ENCODE peak calls at places on chromosome 17, in eight cellular contexts. One of them, this sample, is unnamed.

GRCh38 chr17:18246880-18247612 is 11.5 kb downstream of the FLII start:
- DNase-seq in spleen: peak
- DNase-seq in endothelial cell of umbilical vein: peak
- DNase-seq in transverse colon: peak
- DNase-seq in GM23338: peak
- DNase-seq in sigmoid colon: peak
- DNase-seq in prostate gland: peak
- DNase-seq in GM12878: no peak
- DNase-seq in this sample: no peak

GRCh38 chr17:58280480-58281217 is at the start of gene MPO:
- DNase-seq in spleen: no peak
- DNase-seq in endothelial cell of umbilical vein: no peak
- DNase-seq in transverse colon: no peak
- DNase-seq in GM23338: no peak
- DNase-seq in sigmoid colon: no peak
- DNase-seq in prostate gland: no peak
- DNase-seq in GM12878: no peak
- DNase-seq in this sample: peak

GRCh38 chr17:7477392-7478275 is 1.8 kb downstream of the ZBTB4 start:
- DNase-seq in spleen: peak
- DNase-seq in endothelial cell of umbilical vein: peak
- DNase-seq in transverse colon: peak
- DNase-seq in GM23338: peak
- DNase-seq in sigmoid colon: peak
- DNase-seq in prostate gland: no peak
- DNase-seq in GM12878: no peak
- DNase-seq in this sample: no peak

GRCh38 chr17:44959821-44960523 is 8.1 kb downstream of the C1QL1 start:
- DNase-seq in spleen: no peak
- DNase-seq in endothelial cell of umbilical vein: no peak
- DNase-seq in transverse colon: no peak
- DNase-seq in GM23338: peak
- DNase-seq in sigmoid colon: peak
- DNase-seq in prostate gland: no peak
- DNase-seq in GM12878: no peak
- DNase-seq in this sample: no peak

GRCh38 chr17:69870091-69870530 is 204.9 kb upstream of the KCNJ16 start:
- DNase-seq in spleen: no peak
- DNase-seq in endothelial cell of umbilical vein: peak
- DNase-seq in transverse colon: no peak
- DNase-seq in GM23338: no peak
- DNase-seq in sigmoid colon: no peak
- DNase-seq in prostate gland: no peak
- DNase-seq in GM12878: no peak
- DNase-seq in this sample: no peak

GRCh38 chr17:63019138-63019873 is 53.3 kb downstream of the TANC2 start:
- DNase-seq in spleen: no peak
- DNase-seq in endothelial cell of umbilical vein: no peak
- DNase-seq in transverse colon: no peak
- DNase-seq in GM23338: no peak
- DNase-seq in sigmoid colon: no peak
- DNase-seq in prostate gland: no peak
- DNase-seq in GM12878: no peak
- DNase-seq in this sample: no peak

GRCh38 chr17:45828171-45829133 is 16.2 kb upstream of the SPPL2C start:
- DNase-seq in spleen: no peak
- DNase-seq in endothelial cell of umbilical vein: no peak
- DNase-seq in transverse colon: no peak
- DNase-seq in GM23338: no peak
- DNase-seq in sigmoid colon: no peak
- DNase-seq in prostate gland: no peak
- DNase-seq in GM12878: no peak
- DNase-seq in this sample: no peak

GRCh38 chr17:81854974-81855774 is 5.2 kb downstream of the P4HB start:
- DNase-seq in spleen: no peak
- DNase-seq in endothelial cell of umbilical vein: no peak
- DNase-seq in transverse colon: no peak
- DNase-seq in GM23338: peak
- DNase-seq in sigmoid colon: no peak
- DNase-seq in prostate gland: no peak
- DNase-seq in GM12878: no peak
- DNase-seq in this sample: peak

GRCh38 chr17:64369007-64369893 is 21.4 kb downstream of the PECAM1 start:
- DNase-seq in spleen: no peak
- DNase-seq in endothelial cell of umbilical vein: no peak
- DNase-seq in transverse colon: no peak
- DNase-seq in GM23338: no peak
- DNase-seq in sigmoid colon: peak
- DNase-seq in prostate gland: no peak
- DNase-seq in GM12878: no peak
- DNase-seq in this sample: no peak

GRCh38 chr17:279356-279755 is 73.3 kb downstream of the RPH3AL start:
- DNase-seq in spleen: no peak
- DNase-seq in endothelial cell of umbilical vein: no peak
- DNase-seq in transverse colon: no peak
- DNase-seq in GM23338: no peak
- DNase-seq in sigmoid colon: no peak
- DNase-seq in prostate gland: no peak
- DNase-seq in GM12878: no peak
- DNase-seq in this sample: no peak

GRCh38 chr17:42361781-42362186 is 26.5 kb downstream of the STAT3 start:
- DNase-seq in spleen: no peak
- DNase-seq in endothelial cell of umbilical vein: no peak
- DNase-seq in transverse colon: peak
- DNase-seq in GM23338: no peak
- DNase-seq in sigmoid colon: no peak
- DNase-seq in prostate gland: no peak
- DNase-seq in GM12878: no peak
- DNase-seq in this sample: no peak

GRCh38 chr17:3965123-3965800 is 1.0 kb upstream of the ATP2A3 start:
- DNase-seq in spleen: peak
- DNase-seq in endothelial cell of umbilical vein: no peak
- DNase-seq in transverse colon: peak
- DNase-seq in GM23338: peak
- DNase-seq in sigmoid colon: no peak
- DNase-seq in prostate gland: peak
- DNase-seq in GM12878: peak
- DNase-seq in this sample: no peak

GRCh38 chr17:42760652-42761581 is at the start of gene RAMP2:
- DNase-seq in spleen: peak
- DNase-seq in endothelial cell of umbilical vein: peak
- DNase-seq in transverse colon: no peak
- DNase-seq in GM23338: peak
- DNase-seq in sigmoid colon: peak
- DNase-seq in prostate gland: no peak
- DNase-seq in GM12878: no peak
- DNase-seq in this sample: no peak

GRCh38 chr17:51636291-51636690 is 375.9 kb downstream of the UTP18 start:
- DNase-seq in spleen: no peak
- DNase-seq in endothelial cell of umbilical vein: no peak
- DNase-seq in transverse colon: no peak
- DNase-seq in GM23338: peak
- DNase-seq in sigmoid colon: no peak
- DNase-seq in prostate gland: no peak
- DNase-seq in GM12878: no peak
- DNase-seq in this sample: no peak

GRCh38 chr17:81672504-81672903 is 6.0 kb downstream of the CCDC137 start:
- DNase-seq in spleen: peak
- DNase-seq in endothelial cell of umbilical vein: no peak
- DNase-seq in transverse colon: no peak
- DNase-seq in GM23338: no peak
- DNase-seq in sigmoid colon: no peak
- DNase-seq in prostate gland: no peak
- DNase-seq in GM12878: no peak
- DNase-seq in this sample: no peak

GRCh38 chr17:385195-385835 is 32.7 kb upstream of the RPH3AL start:
- DNase-seq in spleen: peak
- DNase-seq in endothelial cell of umbilical vein: no peak
- DNase-seq in transverse colon: peak
- DNase-seq in GM23338: peak
- DNase-seq in sigmoid colon: peak
- DNase-seq in prostate gland: no peak
- DNase-seq in GM12878: no peak
- DNase-seq in this sample: no peak

GRCh38 chr17:65055708-65056638 is 567 bp downstream of the GNA13 start:
- DNase-seq in spleen: peak
- DNase-seq in endothelial cell of umbilical vein: peak
- DNase-seq in transverse colon: peak
- DNase-seq in GM23338: peak
- DNase-seq in sigmoid colon: peak
- DNase-seq in prostate gland: peak
- DNase-seq in GM12878: no peak
- DNase-seq in this sample: peak

GRCh38 chr17:78774956-78775571 is 7.0 kb downstream of the CYTH1 start:
- DNase-seq in spleen: peak
- DNase-seq in endothelial cell of umbilical vein: no peak
- DNase-seq in transverse colon: peak
- DNase-seq in GM23338: no peak
- DNase-seq in sigmoid colon: peak
- DNase-seq in prostate gland: no peak
- DNase-seq in GM12878: no peak
- DNase-seq in this sample: peak
- TF ChIP-seq POLR2AphosphoS5 in spleen: peak
- TF ChIP-seq POLR2AphosphoS5 in endothelial cell of umbilical vein: no peak
- TF ChIP-seq POLR2AphosphoS5 in transverse colon: no peak
- TF ChIP-seq POLR2AphosphoS5 in GM23338: no peak
- TF ChIP-seq POLR2AphosphoS5 in sigmoid colon: no peak
- TF ChIP-seq POLR2AphosphoS5 in prostate gland: no peak
- TF ChIP-seq POLR2AphosphoS5 in GM12878: peak
- TF ChIP-seq POLR2AphosphoS5 in this sample: peak

DNA sequence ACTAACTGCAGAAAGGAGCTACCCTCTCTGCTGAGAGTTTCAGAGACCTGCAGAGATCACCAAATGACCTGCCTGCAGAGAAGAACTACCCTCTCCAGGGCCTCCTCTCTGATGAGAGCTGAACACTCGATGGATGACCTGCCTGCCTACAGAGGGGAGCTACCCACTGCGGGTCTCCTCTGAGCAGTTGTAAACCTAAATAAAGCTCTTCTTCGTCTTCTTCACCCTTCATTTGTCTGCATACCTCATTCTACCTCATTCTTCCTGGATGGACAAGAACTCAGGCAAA is 24.2 kb downstream of the SSH2 start:
- DNase-seq in spleen: no peak
- DNase-seq in endothelial cell of umbilical vein: no peak
- DNase-seq in transverse colon: no peak
- DNase-seq in GM23338: no peak
- DNase-seq in sigmoid colon: no peak
- DNase-seq in prostate gland: no peak
- DNase-seq in GM12878: no peak
- DNase-seq in this sample: no peak
- H3K4me3 ChIP-seq in spleen: no peak
- H3K4me3 ChIP-seq in endothelial cell of umbilical vein: no peak
- H3K4me3 ChIP-seq in transverse colon: no peak
- H3K4me3 ChIP-seq in GM23338: no peak
- H3K4me3 ChIP-seq in sigmoid colon: no peak
- H3K4me3 ChIP-seq in prostate gland: no peak
- H3K4me3 ChIP-seq in GM12878: no peak
- H3K4me3 ChIP-seq in this sample: no peak

GRCh38 chr17:77424585-77425344 is 284.0 kb downstream of the SEC14L1 start:
- DNase-seq in spleen: peak
- DNase-seq in endothelial cell of umbilical vein: peak
- DNase-seq in transverse colon: peak
- DNase-seq in GM23338: no peak
- DNase-seq in sigmoid colon: peak
- DNase-seq in prostate gland: no peak
- DNase-seq in GM12878: no peak
- DNase-seq in this sample: no peak
- TF ChIP-seq POLR2AphosphoS5 in spleen: peak
- TF ChIP-seq POLR2AphosphoS5 in endothelial cell of umbilical vein: peak
- TF ChIP-seq POLR2AphosphoS5 in transverse colon: peak
- TF ChIP-seq POLR2AphosphoS5 in GM23338: no peak
- TF ChIP-seq POLR2AphosphoS5 in sigmoid colon: no peak
- TF ChIP-seq POLR2AphosphoS5 in prostate gland: peak
- TF ChIP-seq POLR2AphosphoS5 in GM12878: no peak
- TF ChIP-seq POLR2AphosphoS5 in this sample: no peak

GRCh38 chr17:74235040-74235581 is 21.7 kb downstream of the TTYH2 start:
- DNase-seq in spleen: no peak
- DNase-seq in endothelial cell of umbilical vein: no peak
- DNase-seq in transverse colon: no peak
- DNase-seq in GM23338: no peak
- DNase-seq in sigmoid colon: no peak
- DNase-seq in prostate gland: no peak
- DNase-seq in GM12878: peak
- DNase-seq in this sample: no peak

GRCh38 chr17:74233937-74234336 is 20.6 kb downstream of the TTYH2 start:
- DNase-seq in spleen: no peak
- DNase-seq in endothelial cell of umbilical vein: no peak
- DNase-seq in transverse colon: no peak
- DNase-seq in GM23338: no peak
- DNase-seq in sigmoid colon: no peak
- DNase-seq in prostate gland: no peak
- DNase-seq in GM12878: no peak
- DNase-seq in this sample: no peak

GRCh38 chr17:74237321-74237720 is 23.9 kb downstream of the TTYH2 start:
- DNase-seq in spleen: no peak
- DNase-seq in endothelial cell of umbilical vein: no peak
- DNase-seq in transverse colon: no peak
- DNase-seq in GM23338: no peak
- DNase-seq in sigmoid colon: no peak
- DNase-seq in prostate gland: no peak
- DNase-seq in GM12878: no peak
- DNase-seq in this sample: no peak

GRCh38 chr17:74231846-74232713 is 18.7 kb downstream of the TTYH2 start:
- DNase-seq in spleen: no peak
- DNase-seq in endothelial cell of umbilical vein: no peak
- DNase-seq in transverse colon: no peak
- DNase-seq in GM23338: no peak
- DNase-seq in sigmoid colon: no peak
- DNase-seq in prostate gland: no peak
- DNase-seq in GM12878: no peak
- DNase-seq in this sample: no peak

GRCh38 chr17:74234482-74234881 is 21.1 kb downstream of the TTYH2 start:
- DNase-seq in spleen: no peak
- DNase-seq in endothelial cell of umbilical vein: no peak
- DNase-seq in transverse colon: no peak
- DNase-seq in GM23338: no peak
- DNase-seq in sigmoid colon: no peak
- DNase-seq in prostate gland: no peak
- DNase-seq in GM12878: no peak
- DNase-seq in this sample: no peak
- H3K4me3 ChIP-seq in spleen: no peak
- H3K4me3 ChIP-seq in endothelial cell of umbilical vein: no peak
- H3K4me3 ChIP-seq in transverse colon: no peak
- H3K4me3 ChIP-seq in GM23338: no peak
- H3K4me3 ChIP-seq in sigmoid colon: no peak
- H3K4me3 ChIP-seq in prostate gland: no peak
- H3K4me3 ChIP-seq in GM12878: no peak
- H3K4me3 ChIP-seq in this sample: no peak

DNA sequence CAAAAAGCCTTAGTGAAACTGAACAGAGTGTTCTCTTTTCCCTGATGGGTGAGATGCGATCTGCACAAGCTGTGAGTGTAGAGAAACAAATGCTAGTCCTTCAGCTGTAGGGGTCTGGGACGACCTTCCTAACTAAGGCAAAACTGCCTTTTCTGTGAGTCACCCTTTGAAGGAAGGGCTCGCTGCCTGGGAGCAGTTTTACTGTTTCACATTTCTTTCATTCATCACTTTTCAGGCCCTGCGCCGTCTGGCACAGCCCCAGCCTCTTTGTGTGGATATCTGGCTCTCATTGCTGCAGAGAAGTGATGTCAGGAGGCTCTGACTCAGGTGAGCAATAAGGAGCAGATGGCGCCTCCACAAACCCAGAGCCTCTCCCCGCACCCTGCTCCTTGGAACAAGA is 57.4 kb downstream of the HS3ST3A1 start:
- DNase-seq in spleen: no peak
- DNase-seq in endothelial cell of umbilical vein: no peak
- DNase-seq in transverse colon: peak
- DNase-seq in GM23338: no peak
- DNase-seq in sigmoid colon: peak
- DNase-seq in prostate gland: peak
- DNase-seq in GM12878: no peak
- DNase-seq in this sample: no peak
- TF ChIP-seq POLR2AphosphoS5 in spleen: no peak
- TF ChIP-seq POLR2AphosphoS5 in endothelial cell of umbilical vein: no peak
- TF ChIP-seq POLR2AphosphoS5 in transverse colon: no peak
- TF ChIP-seq POLR2AphosphoS5 in GM23338: no peak
- TF ChIP-seq POLR2AphosphoS5 in sigmoid colon: no peak
- TF ChIP-seq POLR2AphosphoS5 in prostate gland: peak
- TF ChIP-seq POLR2AphosphoS5 in GM12878: no peak
- TF ChIP-seq POLR2AphosphoS5 in this sample: no peak